ENCODE peak calls at places on chromosomes 13 and 19, in four cellular contexts. Y is K562, N is GM12878, L is GM12891. U is an unnamed sample.

GRCh38 chr19:27972291-27973040 is 1240.5 kb downstream of the UQCRFS1 start:
- DNase-seq in N (no peak), L (no peak), Y (no peak), U (no peak)

GRCh38 chr19:29285878-29286277 is 72.9 kb upstream of the UQCRFS1 start:
- DNase-seq in N (no peak), L (no peak), Y (peak), U (no peak)

GRCh38 chr19:55545443-55545842 is at the start of gene SBK3:
- DNase-seq in N (no peak), L (no peak), Y (no peak), U (no peak)

GRCh38 chr13:91909617-91910016 is 511.2 kb downstream of the GPC5 start:
- DNase-seq in L (no peak), N (no peak), Y (no peak), U (no peak)

GRCh38 chr13:109979186-109979585 is 192.8 kb upstream of the IRS2 start:
- DNase-seq in N (no peak), Y (no peak), L (no peak), U (no peak)

GRCh38 chr19:17219286-17219685 is 4.1 kb downstream of the USE1 start:
- DNase-seq in N (no peak), Y (no peak), L (no peak), U (no peak)

GRCh38 chr13:50248537-50249521 is 233.6 kb downstream of the KCNRG start:
- DNase-seq in L (no peak), Y (no peak), N (no peak), U (no peak)

GRCh38 chr13:112897603-112897955 is 71.4 kb upstream of the MCF2L start:
- DNase-seq in Y (no peak), L (no peak), N (no peak), U (no peak)

GRCh38 chr13:26619321-26619720 is 61.8 kb downstream of the WASF3 start:
- DNase-seq in L (no peak), Y (no peak), N (no peak), U (no peak)

GRCh38 chr13:111187879-111188643 is 73.0 kb downstream of the ARHGEF7 start:
- DNase-seq in N (no peak), L (no peak), Y (no peak), U (no peak)

GRCh38 chr13:74145249-74145970 is 11.2 kb upstream of the KLF12 start:
- DNase-seq in L (no peak), Y (no peak), N (no peak), U (no peak)

GRCh38 chr19:40687525-40688016 is 2.9 kb downstream of the NUMBL start:
- DNase-seq in L (no peak), Y (peak), N (peak), U (no peak)

GRCh38 chr13:110280996-110281688 is 25.8 kb downstream of the COL4A1 start:
- DNase-seq in L (no peak), Y (no peak), N (no peak), U (no peak)

GRCh38 chr13:110993788-110994187 is 78.9 kb upstream of the ANKRD10 start:
- DNase-seq in Y (no peak), L (no peak), N (no peak), U (no peak)

GRCh38 chr13:58949646-58950045 is 1214.1 kb downstream of the DIAPH3 start:
- DNase-seq in Y (no peak), L (no peak), N (no peak), U (no peak)

GRCh38 chr19:56133858-56134654 is 7.0 kb upstream of the ZNF444 start:
- DNase-seq in L (no peak), Y (peak), N (no peak), U (no peak)

GRCh38 chr13:25762795-25763377 is 288.9 kb downstream of the SHISA2 start:
- DNase-seq in N (no peak), Y (no peak), L (no peak), U (no peak)

GRCh38 chr13:38135590-38135989 is 214.1 kb upstream of the UFM1 start:
- DNase-seq in N (no peak), Y (no peak), L (no peak), U (no peak)

GRCh38 chr19:17757125-17757524 is 5.8 kb downstream of the FCHO1 start:
- DNase-seq in L (no peak), Y (no peak), N (no peak), U (no peak)

GRCh38 chr13:108895220-108895704 is 265.9 kb downstream of the MYO16 start:
- DNase-seq in N (no peak), Y (no peak), L (no peak), U (no peak)

GRCh38 chr19:369876-370275 is 25.3 kb upstream of the MIER2 start:
- DNase-seq in L (no peak), N (no peak), Y (no peak), U (no peak)

GRCh38 chr13:46638262-46638661 is 85.3 kb downstream of the LRCH1 start:
- DNase-seq in Y (no peak), N (no peak), L (no peak), U (no peak)

GRCh38 chr13:110070511-110071120 is 236.3 kb downstream of the COL4A1 start:
- DNase-seq in Y (no peak), N (no peak), L (no peak), U (no peak)

GRCh38 chr19:18667531-18668251 is 15.8 kb upstream of the CRTC1 start:
- DNase-seq in L (no peak), Y (no peak), N (no peak), U (no peak)

GRCh38 chr19:52638601-52639000 is 446 bp upstream of the ZNF83 start:
- DNase-seq in N (no peak), Y (peak), L (peak), U (peak)

GRCh38 chr13:104833221-104833620 is 1702.2 kb downstream of the EFNB2 start:
- DNase-seq in Y (no peak), L (no peak), N (no peak), U (no peak)

GRCh38 chr19:51743405-51743804 is 8.3 kb downstream of the FPR1 start:
- DNase-seq in N (no peak), L (no peak), Y (no peak), U (no peak)

GRCh38 chr19:45154064-45154827 is 6.5 kb downstream of the NKPD1 start:
- DNase-seq in N (no peak), L (no peak), Y (peak), U (no peak)

GRCh38 chr19:14375055-14375581 is 6.1 kb upstream of the ADGRE5 start:
- DNase-seq in N (no peak), L (no peak), Y (peak), U (no peak)

GRCh38 chr13:36282818-36283432 is 14.7 kb downstream of the CCDC169 start:
- DNase-seq in Y (peak), N (no peak), L (no peak), U (no peak)

GRCh38 chr19:6006896-6007295 is 29.0 kb upstream of the RANBP3 start:
- DNase-seq in Y (no peak), N (no peak), L (no peak), U (no peak)

GRCh38 chr19:51693246-51693645 is at the start of gene SPACA6:
- DNase-seq in Y (no peak), N (no peak), L (no peak), U (no peak)

GRCh38 chr19:58559275-58560006 is 1.0 kb upstream of the UBE2M start:
- DNase-seq in L (peak), Y (peak), N (peak), U (peak)

GRCh38 chr13:103941506-103942148 is 875.4 kb upstream of the SLC10A2 start:
- DNase-seq in L (no peak), N (no peak), Y (no peak), U (no peak)

GRCh38 chr19:28313633-28314032 is 899.3 kb downstream of the UQCRFS1 start:
- DNase-seq in L (no peak), N (no peak), Y (no peak), U (no peak)

DNA sequence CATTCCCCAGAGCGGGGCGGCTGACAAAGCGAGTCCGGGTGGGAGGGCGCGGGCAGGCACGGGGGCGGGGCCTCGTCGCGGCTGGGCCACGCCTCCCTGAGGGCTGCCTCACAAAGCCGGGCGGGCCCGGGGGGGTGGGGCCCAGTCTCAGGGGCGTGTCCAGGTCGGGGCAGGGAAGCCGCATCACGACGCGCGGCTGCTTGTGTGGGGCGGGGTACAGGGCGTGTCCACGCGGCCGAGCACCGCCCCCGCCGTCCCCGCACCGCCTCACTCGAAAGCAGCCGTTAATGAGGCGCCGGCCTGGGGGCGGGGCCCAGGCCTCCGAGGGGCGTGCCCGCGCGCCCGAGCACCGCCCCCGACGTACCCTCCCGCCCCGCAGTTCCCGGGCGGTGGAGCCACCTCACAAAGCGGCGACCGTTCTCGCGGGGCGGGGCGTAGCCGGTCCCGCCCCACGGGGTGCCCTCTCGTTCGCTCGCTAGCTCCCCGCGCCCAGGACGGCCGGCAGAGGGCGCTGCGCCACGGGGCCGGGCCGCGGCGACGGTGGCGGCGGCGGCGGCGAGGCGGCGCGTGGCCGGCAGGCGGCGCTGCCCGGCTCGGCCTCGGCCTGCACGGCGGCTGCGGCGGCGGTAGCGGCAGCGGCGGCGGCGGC is at the start of gene CARM1:
- DNase-seq in Y (peak), N (peak), L (peak), U (peak)
- TF ChIP-seq POLR2AphosphoS5 in Y (no peak), N (no peak), L (no peak), U (no peak)

GRCh38 chr13:43732726-43733125 is 54.0 kb downstream of the ENOX1 start:
- DNase-seq in L (no peak), Y (no peak), N (no peak), U (no peak)
- TF ChIP-seq TAF1 in L (no peak), Y (no peak), N (no peak), U (no peak)

DNA sequence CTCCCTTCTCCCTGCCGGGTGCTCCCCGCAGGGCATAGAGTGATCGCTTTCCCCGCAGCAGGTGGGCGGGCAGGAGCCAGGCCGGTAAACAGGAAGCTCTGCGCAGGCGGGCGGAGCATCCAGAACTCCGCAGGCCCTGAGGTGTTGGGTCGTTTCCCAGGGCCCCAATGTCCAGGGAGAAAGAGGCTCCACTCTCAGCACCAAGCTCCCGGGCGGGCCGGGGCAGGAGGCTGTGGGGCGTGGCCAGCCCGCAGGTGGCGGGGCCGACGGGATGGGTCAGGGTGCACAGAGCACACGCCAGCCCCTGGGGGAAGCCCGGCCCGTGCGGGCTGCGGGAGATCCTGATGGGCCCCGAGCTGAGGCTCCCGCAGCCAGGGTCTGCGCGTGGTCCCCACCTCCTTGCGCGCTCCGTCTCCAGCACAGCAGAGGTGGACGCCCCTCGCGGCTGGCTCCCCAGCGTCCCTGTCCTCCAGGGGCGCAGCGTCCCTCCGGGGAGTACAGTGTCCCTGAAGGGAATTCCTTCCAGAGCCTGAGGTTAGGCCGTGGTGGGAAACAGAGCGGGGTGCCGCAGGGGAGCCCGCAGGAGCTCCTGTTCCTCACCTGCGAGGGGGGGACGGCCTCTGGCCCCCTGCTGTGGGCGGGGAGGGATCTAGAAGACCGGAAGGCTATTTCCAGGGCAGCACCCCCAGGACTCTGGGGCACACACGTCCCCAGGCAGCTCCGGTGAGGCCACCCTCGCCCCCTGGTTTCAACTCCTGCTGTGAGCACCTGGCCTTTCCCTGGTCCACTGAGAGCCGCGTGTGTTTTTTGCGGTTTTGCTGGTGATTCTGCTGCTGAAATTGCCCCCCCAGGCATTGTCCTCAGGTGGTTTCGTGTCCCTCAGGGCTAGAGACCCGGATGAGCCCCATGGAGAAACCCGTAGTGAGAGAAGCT is 12.2 kb downstream of the PIP5K1C start:
- DNase-seq in L (peak), N (no peak), Y (no peak), U (peak)
- TF ChIP-seq POLR2AphosphoS5 in L (peak), N (no peak), Y (no peak), U (no peak)

GRCh38 chr13:94249512-94249911 is 230.0 kb downstream of the DCT start:
- DNase-seq in Y (no peak), L (no peak), N (no peak), U (no peak)
- TF ChIP-seq TAF1 in Y (no peak), L (no peak), N (no peak), U (no peak)

DNA sequence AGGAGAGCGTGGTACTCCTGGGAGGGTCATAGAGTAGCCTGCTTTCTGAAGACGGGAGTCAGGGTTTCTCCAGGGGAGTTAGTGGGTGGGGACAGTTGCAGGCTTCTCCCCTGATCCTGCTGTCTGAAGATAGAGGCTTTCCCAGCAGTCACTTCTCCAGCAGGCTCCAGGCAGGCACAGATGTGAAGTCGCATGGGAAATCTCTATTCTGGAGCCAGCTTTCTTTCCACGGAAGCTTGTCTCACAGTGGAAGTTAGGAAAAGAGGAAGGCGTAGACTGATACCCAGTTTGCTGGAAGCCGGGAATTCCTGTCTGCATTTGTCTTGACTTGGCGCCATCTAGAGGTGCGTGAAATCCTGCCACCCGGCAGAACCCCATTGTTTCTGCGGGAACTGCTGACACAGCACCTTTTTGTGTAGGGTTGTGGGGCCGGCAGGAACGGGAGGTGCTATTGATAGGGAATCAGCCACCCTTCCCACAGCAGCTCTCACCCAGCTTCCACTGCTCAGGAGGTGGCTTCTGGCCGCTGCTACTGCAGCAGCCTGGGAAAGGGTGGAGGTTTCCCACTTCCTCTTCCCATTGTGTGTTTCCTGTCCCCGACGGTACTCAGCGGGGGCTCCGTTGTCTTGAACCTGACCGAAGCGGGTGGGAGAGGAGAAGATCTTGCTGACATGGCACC is 28.5 kb upstream of the NPAS1 start:
- DNase-seq in N (peak), L (no peak), Y (peak), U (no peak)
- TF ChIP-seq POLR2AphosphoS5 in N (no peak), L (no peak), Y (no peak), U (no peak)

DNA sequence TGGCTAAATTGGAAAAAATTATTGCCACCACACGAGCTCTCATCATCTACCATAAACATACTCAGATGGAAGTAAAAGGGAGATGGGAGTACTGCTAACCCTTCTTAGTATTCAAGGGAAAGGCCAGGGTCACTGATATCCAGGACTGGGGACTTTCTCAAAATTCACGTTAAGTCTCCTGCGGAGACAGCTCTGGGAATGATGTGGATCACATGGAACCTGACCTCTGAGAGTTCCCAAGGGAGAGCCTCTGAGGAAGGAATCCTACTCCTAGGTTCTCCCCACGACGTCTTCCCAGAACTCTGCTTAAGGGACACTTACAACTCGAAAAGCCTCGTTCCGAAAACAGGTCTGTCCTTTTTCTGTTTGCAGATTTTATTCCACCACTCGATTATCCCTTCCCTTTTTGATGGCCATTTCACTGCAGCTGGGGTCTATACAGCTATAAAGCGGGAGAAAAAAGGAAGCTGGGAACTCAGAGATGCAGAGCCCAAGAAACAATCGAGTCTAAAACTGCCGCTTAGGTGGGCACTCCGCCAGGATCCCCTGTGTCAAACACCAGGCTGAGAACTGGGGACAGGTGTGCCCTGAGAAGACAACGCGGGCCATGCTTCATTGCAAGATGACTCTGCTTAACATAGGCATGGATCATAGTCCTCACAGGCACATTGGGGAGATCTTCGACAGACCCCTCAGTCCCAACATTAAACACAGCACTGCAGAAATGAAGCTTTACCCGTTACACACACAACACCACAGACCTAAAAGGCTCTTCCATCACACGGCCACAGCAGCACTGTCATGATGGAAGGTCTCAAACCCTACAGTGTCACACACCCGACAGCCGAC is 823 bp upstream of the ZNF567 start:
- DNase-seq in N (no peak), L (no peak), Y (peak), U (no peak)
- TF ChIP-seq TAF1 in N (no peak), L (no peak), Y (no peak), U (no peak)

DNA sequence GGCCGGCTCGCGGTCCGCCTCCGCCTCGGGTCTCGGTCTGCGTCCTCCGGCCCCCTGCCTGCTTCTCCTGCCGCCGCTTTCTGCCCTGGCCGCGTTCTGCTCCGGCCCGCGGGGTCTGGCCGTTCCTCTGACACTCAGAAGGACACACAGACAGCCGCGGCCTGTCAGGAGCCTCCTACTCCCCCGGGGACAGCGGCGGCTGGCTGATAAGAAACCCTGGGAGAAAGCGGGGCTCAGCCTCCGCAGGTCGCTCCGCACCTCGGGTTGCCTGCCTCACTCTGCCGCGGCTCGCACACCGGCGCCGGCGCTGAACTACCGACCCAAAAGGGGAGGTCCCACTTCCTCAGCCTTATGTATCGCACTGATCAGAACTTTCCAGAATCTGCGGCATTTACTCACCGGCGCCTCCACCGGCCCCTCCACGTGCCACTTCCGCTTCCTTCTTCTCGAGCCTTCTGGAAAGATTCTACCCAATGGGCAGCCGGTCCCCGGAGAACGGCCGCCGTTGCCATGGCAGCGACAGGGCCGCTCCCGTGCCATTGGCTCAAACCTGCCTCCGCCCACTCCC is at the start of gene HSPH1:
- DNase-seq in N (peak), Y (peak), L (peak), U (peak)
- TF ChIP-seq POLR2AphosphoS5 in N (peak), Y (no peak), L (peak), U (peak)

DNA sequence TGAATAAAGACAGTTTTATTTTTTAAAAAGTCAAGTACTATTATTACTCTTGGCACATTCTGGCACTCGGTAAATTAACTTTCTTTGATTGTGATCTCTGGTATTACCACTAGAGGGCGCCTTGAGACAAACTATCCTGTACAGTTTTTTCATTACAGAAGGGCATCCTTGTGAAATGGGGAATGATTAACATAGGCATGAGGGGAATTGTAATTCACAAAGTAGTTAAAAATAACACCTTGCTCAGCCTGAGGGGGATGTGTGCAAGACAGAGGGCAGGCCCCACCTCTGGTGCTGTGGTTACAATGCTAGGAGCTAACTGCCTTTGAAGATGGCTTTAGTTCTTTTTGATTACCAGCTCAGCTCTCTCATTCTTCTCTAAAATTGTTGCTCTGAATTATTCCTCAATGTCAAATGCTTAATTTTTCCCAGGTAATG is 24.2 kb upstream of the C1QTNF9B start:
- DNase-seq in L (no peak), N (no peak), Y (peak), U (no peak)
- TF ChIP-seq TAF1 in L (no peak), N (no peak), Y (no peak), U (no peak)

GRCh38 chr19:32289566-32290210 is 55.7 kb upstream of the ZNF507 start:
- DNase-seq in Y (no peak), L (no peak), N (no peak), U (no peak)

GRCh38 chr19:32287086-32287485 is 58.3 kb upstream of the ZNF507 start:
- DNase-seq in N (no peak), Y (no peak), L (no peak), U (no peak)

GRCh38 chr19:32291876-32292275 is 53.5 kb upstream of the ZNF507 start:
- DNase-seq in Y (no peak), L (no peak), N (no peak), U (no peak)

GRCh38 chr19:32287811-32288227 is 57.6 kb upstream of the ZNF507 start:
- DNase-seq in L (no peak), N (no peak), Y (peak), U (no peak)
- TF ChIP-seq POLR2AphosphoS5 in L (no peak), N (no peak), Y (no peak), U (no peak)

U was measured in GM12892.